ENCODE peak calls at places on chromosomes 6 and 20, in four cellular contexts. One of them, this sample, is unnamed.

GRCh38 chr20:32941155-32941885 is 62.9 kb downstream of the SUN5 start:
- DNase-seq in tibial nerve: no peak
- DNase-seq in neural progenitor cell: no peak
- DNase-seq in IMR-90: no peak
- DNase-seq in this sample: no peak

GRCh38 chr6:157145656-157146285 is 177.5 kb downstream of the TMEM242 start:
- DNase-seq in tibial nerve: no peak
- DNase-seq in neural progenitor cell: no peak
- DNase-seq in IMR-90: peak; percentile 50
- DNase-seq in this sample: no peak

GRCh38 chr6:4350571-4351505 is 215.5 kb upstream of the ECI2 start:
- DNase-seq in tibial nerve: no peak
- DNase-seq in neural progenitor cell: no peak
- DNase-seq in IMR-90: peak; percentile 73
- DNase-seq in this sample: no peak

GRCh38 chr6:8335896-8336295 is 99.4 kb downstream of the SLC35B3 start:
- DNase-seq in tibial nerve: no peak
- DNase-seq in neural progenitor cell: no peak
- DNase-seq in IMR-90: no peak
- DNase-seq in this sample: no peak

GRCh38 chr6:55185144-55185543 is 10.8 kb downstream of the HCRTR2 start:
- DNase-seq in tibial nerve: no peak
- DNase-seq in neural progenitor cell: no peak
- DNase-seq in IMR-90: no peak
- DNase-seq in this sample: no peak

GRCh38 chr6:31729979-31730630 is 1.0 kb upstream of the DDAH2 start:
- DNase-seq in tibial nerve: peak; percentile 93
- DNase-seq in neural progenitor cell: peak; percentile 98
- DNase-seq in IMR-90: peak; percentile 85
- DNase-seq in this sample: no peak

GRCh38 chr6:155075938-155076337 is 80.8 kb downstream of the TIAM2 start:
- DNase-seq in tibial nerve: no peak
- DNase-seq in neural progenitor cell: no peak
- DNase-seq in IMR-90: no peak
- DNase-seq in this sample: no peak

GRCh38 chr6:152129606-152130249 is 322.2 kb downstream of the ESR1 start:
- DNase-seq in tibial nerve: peak; percentile 32
- DNase-seq in neural progenitor cell: no peak
- DNase-seq in IMR-90: peak; percentile 60
- DNase-seq in this sample: no peak

GRCh38 chr20:19888269-19888669 is 128.9 kb upstream of the NAA20 start:
- DNase-seq in tibial nerve: no peak
- DNase-seq in neural progenitor cell: no peak
- DNase-seq in IMR-90: no peak
- DNase-seq in this sample: no peak

GRCh38 chr20:41386502-41387427 is 20.1 kb upstream of the EMILIN3 start:
- DNase-seq in tibial nerve: peak; percentile 21
- DNase-seq in neural progenitor cell: no peak
- DNase-seq in IMR-90: peak; percentile 26
- DNase-seq in this sample: peak; percentile 55

GRCh38 chr6:58073263-58073662 is 755.8 kb downstream of the PRIM2 start:
- DNase-seq in tibial nerve: no peak
- DNase-seq in neural progenitor cell: no peak
- DNase-seq in IMR-90: no peak
- DNase-seq in this sample: peak; percentile 59

GRCh38 chr6:37029249-37029959 is 23.9 kb downstream of the FGD2 start:
- DNase-seq in tibial nerve: peak; percentile 56
- DNase-seq in neural progenitor cell: peak; percentile 77
- DNase-seq in IMR-90: peak; percentile 88
- DNase-seq in this sample: no peak

GRCh38 chr6:44594471-44594870 is 207.0 kb downstream of the CDC5L start:
- DNase-seq in tibial nerve: no peak
- DNase-seq in neural progenitor cell: peak; percentile 38
- DNase-seq in IMR-90: no peak
- DNase-seq in this sample: no peak

GRCh38 chr6:153031335-153031955 is 28.9 kb upstream of the MTRF1L start:
- DNase-seq in tibial nerve: no peak
- DNase-seq in neural progenitor cell: no peak
- DNase-seq in IMR-90: peak; percentile 64
- DNase-seq in this sample: no peak

DNA sequence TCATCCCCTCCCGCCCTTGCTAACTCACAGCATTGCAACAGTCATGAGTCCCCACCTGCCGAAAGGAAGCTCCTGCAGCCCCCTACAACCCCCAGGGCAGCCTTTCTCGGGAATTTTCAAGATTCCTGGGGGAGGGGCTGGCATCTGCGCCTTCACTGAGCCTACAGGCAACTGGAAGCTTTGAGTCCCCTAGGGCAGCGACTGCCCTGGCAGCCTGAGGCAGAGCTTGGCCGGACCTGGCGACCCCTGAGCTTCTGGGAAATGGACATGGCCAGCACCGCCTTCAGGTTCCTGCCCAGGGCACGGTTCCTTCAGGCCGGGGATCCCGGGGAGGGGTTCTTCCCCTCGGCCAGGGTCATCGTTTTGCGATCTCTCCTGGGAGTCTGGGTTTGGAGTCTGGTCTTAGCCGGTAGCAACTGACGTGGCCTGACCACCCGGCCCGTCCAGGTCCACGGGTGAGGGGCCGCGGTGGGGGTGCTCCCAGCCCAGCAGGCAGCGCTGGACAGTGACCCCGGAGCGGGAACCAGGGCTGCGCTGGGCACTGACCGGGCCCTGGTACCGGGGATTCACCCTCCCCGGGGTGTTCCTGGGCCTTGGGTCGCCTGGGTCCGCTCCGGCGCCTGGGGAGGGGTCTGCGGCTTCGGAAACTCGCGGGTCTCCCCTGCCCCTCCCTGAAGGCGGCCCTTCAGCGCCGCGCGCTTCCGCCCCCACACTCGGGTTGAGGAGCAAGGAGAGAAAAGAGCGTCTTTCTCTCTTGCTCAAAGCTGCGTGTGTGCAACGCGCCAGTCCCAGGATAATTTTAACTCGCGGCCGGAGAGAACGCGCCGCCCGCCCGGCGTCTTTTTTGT is 595 bp upstream of the COL9A3 start:
- DNase-seq in tibial nerve: no peak
- DNase-seq in neural progenitor cell: peak; percentile 88
- DNase-seq in IMR-90: peak; percentile 17
- DNase-seq in this sample: no peak
- TF ChIP-seq CTCF in tibial nerve: no peak
- TF ChIP-seq CTCF in neural progenitor cell: no peak
- TF ChIP-seq CTCF in IMR-90: no peak
- TF ChIP-seq CTCF in this sample: no peak

GRCh38 chr20:1810572-1810925 is 84.7 kb upstream of the SIRPA start:
- DNase-seq in tibial nerve: no peak
- DNase-seq in neural progenitor cell: no peak
- DNase-seq in IMR-90: no peak
- DNase-seq in this sample: no peak

GRCh38 chr20:1809611-1810510 is 85.3 kb upstream of the SIRPA start:
- DNase-seq in tibial nerve: no peak
- DNase-seq in neural progenitor cell: no peak
- DNase-seq in IMR-90: peak; percentile 77
- DNase-seq in this sample: no peak

GRCh38 chr20:1813101-1813529 is 82.1 kb upstream of the SIRPA start:
- DNase-seq in tibial nerve: peak; percentile 79
- DNase-seq in neural progenitor cell: no peak
- DNase-seq in IMR-90: peak; percentile 97
- DNase-seq in this sample: no peak

GRCh38 chr20:1810926-1811620 is 84.1 kb upstream of the SIRPA start:
- DNase-seq in tibial nerve: peak; percentile 36
- DNase-seq in neural progenitor cell: no peak
- DNase-seq in IMR-90: peak; percentile 72
- DNase-seq in this sample: no peak

GRCh38 chr20:1811621-1812498 is 83.3 kb upstream of the SIRPA start:
- DNase-seq in tibial nerve: no peak
- DNase-seq in neural progenitor cell: peak; percentile 69
- DNase-seq in IMR-90: peak; percentile 41
- DNase-seq in this sample: no peak
- TF ChIP-seq CTCF in tibial nerve: no peak
- TF ChIP-seq CTCF in neural progenitor cell: no peak
- TF ChIP-seq CTCF in IMR-90: no peak
- TF ChIP-seq CTCF in this sample: peak; percentile 21

GRCh38 chr6:30344868-30345671 is at the start of gene RPP21:
- DNase-seq in tibial nerve: peak; percentile 76
- DNase-seq in neural progenitor cell: peak; percentile 89
- DNase-seq in IMR-90: peak; percentile 70
- DNase-seq in this sample: peak; percentile 94
- TF ChIP-seq CTCF in tibial nerve: no peak
- TF ChIP-seq CTCF in neural progenitor cell: no peak
- TF ChIP-seq CTCF in IMR-90: no peak
- TF ChIP-seq CTCF in this sample: peak; percentile 34

DNA sequence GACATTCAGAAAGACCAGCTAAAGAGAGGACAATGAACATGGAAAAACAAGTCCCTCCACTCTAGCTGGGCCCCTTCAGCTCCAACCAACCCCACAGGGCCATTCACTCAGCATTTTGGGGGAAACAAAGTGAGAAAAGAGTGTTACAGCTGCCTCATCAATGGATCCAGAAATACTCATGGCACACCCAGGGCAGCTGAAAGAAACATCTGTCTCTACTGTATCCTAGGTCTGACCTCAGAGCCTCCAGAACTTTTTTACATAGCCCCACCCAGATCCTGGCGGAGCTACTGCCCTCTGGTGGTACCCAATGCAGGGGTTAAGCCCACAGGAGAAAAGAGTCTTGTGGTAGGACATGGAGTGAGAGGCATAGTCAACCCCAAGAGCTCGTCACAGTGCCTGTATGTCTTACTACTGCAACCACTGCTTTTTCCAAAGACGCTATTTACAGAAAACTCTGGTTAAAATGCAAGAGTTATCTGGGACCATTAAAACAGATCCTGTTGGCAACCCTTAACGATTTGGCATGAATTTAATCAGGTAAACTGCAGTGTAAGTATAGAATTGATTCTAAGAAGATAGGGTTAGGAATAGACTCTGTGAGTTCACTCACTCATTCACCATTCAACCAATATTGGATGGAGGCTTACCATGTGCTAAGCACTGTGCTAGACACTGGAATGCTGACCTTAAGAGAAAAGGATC is 37.4 kb upstream of the FAM83C start:
- DNase-seq in tibial nerve: no peak
- DNase-seq in neural progenitor cell: peak; percentile 65
- DNase-seq in IMR-90: peak; percentile 28
- DNase-seq in this sample: no peak
- TF ChIP-seq CTCF in tibial nerve: peak; percentile 20
- TF ChIP-seq CTCF in neural progenitor cell: peak; percentile 76
- TF ChIP-seq CTCF in IMR-90: peak; percentile 33
- TF ChIP-seq CTCF in this sample: peak; percentile 62